ENCODE peak calls at places on chromosomes 16 and 17, in six cellular contexts. U is ascending aorta; Q is stimulated activated CD4-positive, alpha-beta T cell treated with anti-CD3 and anti-CD28 coated beads, Interleukin-4, amount 100 ng/mL, for 1 hour; X is B cell; J is stimulated activated naive CD8-positive, alpha-beta T cell treated with anti-CD3 and anti-CD28 coated beads, Interleukin-15, Interleukin-2, amounts not matched to agents 100 U/mL and 50 U/mL, for 24 hours; P is H7. N is an unnamed sample.

GRCh38 chr16:50195756-50196155 is 42.6 kb downstream of the TENT4B start:
- DNase-seq in P (no peak), J (no peak), U (no peak), X (no peak), Q (no peak), N (no peak)

GRCh38 chr16:46757339-46758050 is 9.4 kb upstream of the MYLK3 start:
- DNase-seq in U (no peak), Q (no peak), J (no peak), P (peak; percentile 63), X (no peak), N (no peak)

GRCh38 chr17:68089881-68090280 is 54.3 kb downstream of the KPNA2 start:
- DNase-seq in P (no peak), J (no peak), Q (no peak), X (no peak), U (no peak), N (no peak)

GRCh38 chr17:38417210-38417951 is 10.9 kb upstream of the ARHGAP23 start:
- DNase-seq in Q (no peak), P (peak; percentile 56), U (no peak), J (no peak), X (no peak), N (no peak)

GRCh38 chr16:2194852-2195315 is 1.5 kb downstream of the CASKIN1 start:
- DNase-seq in X (peak; percentile 72), Q (peak; percentile 36), J (peak; percentile 48), P (peak; percentile 95), U (no peak), N (peak; percentile 83)

GRCh38 chr16:56279132-56279531 is 87.8 kb downstream of the GNAO1 start:
- DNase-seq in P (no peak), U (no peak), X (no peak), Q (peak; percentile 43), J (peak; percentile 64), N (no peak)

GRCh38 chr16:3536271-3536671 is 35.5 kb downstream of the CLUAP1 start:
- DNase-seq in U (no peak), P (no peak), Q (no peak), J (no peak), X (no peak), N (no peak)

GRCh38 chr17:49162866-49163265 is 30.3 kb downstream of the B4GALNT2 start:
- DNase-seq in P (no peak), Q (no peak), U (no peak), J (no peak), X (no peak), N (no peak)

GRCh38 chr16:73813523-73813922 is 483.1 kb upstream of the PSMD7 start:
- DNase-seq in J (no peak), Q (no peak), X (no peak), P (no peak), U (no peak), N (no peak)

GRCh38 chr16:66878067-66878466 is 2.2 kb upstream of the PDP2 start:
- DNase-seq in Q (peak; percentile 61), J (peak; percentile 76), X (no peak), U (no peak), P (no peak), N (no peak)

N was measured in 8988T.